ENCODE peak calls at places on chromosome 5, in eight cellular contexts. Q is adrenal gland, I is heart left ventricle, Y is transverse colon, V is IMR-90, U is gastrocnemius medialis, Z is stomach, K is sigmoid colon. O is an unnamed sample. For H3K4me1, the result is how much of the 10 kb centered on the place peaks cover.

GRCh38 chr5:37557734-37558293 is 178.7 kb downstream of the WDR70 start:
- DNase-seq in K (no peak), Z (no peak), U (no peak), I (no peak), Y (no peak), Q (no peak), V (no peak), O (no peak)

GRCh38 chr5:35919191-35919590 is 19.2 kb downstream of the CAPSL start:
- DNase-seq in Z (no peak), K (no peak), V (peak), U (no peak), Q (peak), I (no peak), Y (no peak), O (peak)

GRCh38 chr5:154390746-154391359 is 54.9 kb upstream of the SAP30L start:
- DNase-seq in Q (no peak), Z (no peak), K (no peak), Y (no peak), I (no peak), V (no peak), U (no peak), O (no peak)

GRCh38 chr5:1179383-1179715 is 22.0 kb upstream of the SLC6A19 start:
- DNase-seq in Y (no peak), U (no peak), V (no peak), K (no peak), I (peak), Q (no peak), Z (no peak), O (no peak)

GRCh38 chr5:73625314-73625904 is 587 bp upstream of the ARHGEF28 start:
- DNase-seq in U (no peak), I (peak), V (peak), Y (no peak), K (no peak), Z (no peak), Q (no peak), O (no peak)

GRCh38 chr5:66518052-66518451 is 78.1 kb upstream of the MAST4 start:
- DNase-seq in Z (no peak), U (no peak), Y (no peak), I (no peak), K (no peak), V (no peak), Q (no peak), O (no peak)

GRCh38 chr5:68479524-68479923 is 264.0 kb downstream of the PIK3R1 start:
- DNase-seq in K (no peak), U (no peak), V (peak), Q (no peak), Y (no peak), I (peak), Z (no peak), O (no peak)

GRCh38 chr5:33936004-33936380 is 194 bp upstream of the RXFP3 start:
- DNase-seq in Y (peak), K (no peak), I (peak), V (peak), U (no peak), Q (peak), Z (peak), O (peak)

GRCh38 chr5:68187268-68188055 is 28.1 kb upstream of the PIK3R1 start:
- DNase-seq in Z (no peak), Q (peak), Y (no peak), K (peak), V (peak), I (peak), U (peak), O (no peak)

GRCh38 chr5:168946363-168946762 is 354.6 kb downstream of the SLIT3 start:
- DNase-seq in V (no peak), Z (no peak), I (no peak), Q (no peak), Y (no peak), K (no peak), U (no peak), O (no peak)

GRCh38 chr5:71719092-71719964 is at the start of gene CARTPT:
- DNase-seq in I (peak), Q (peak), Y (no peak), Z (no peak), U (no peak), K (no peak), V (peak), O (no peak)

GRCh38 chr5:1180841-1181271 is 20.5 kb upstream of the SLC6A19 start:
- DNase-seq in K (no peak), V (no peak), I (no peak), Y (no peak), Z (no peak), Q (no peak), U (no peak), O (peak)

GRCh38 chr5:124461857-124462423 is 284.5 kb downstream of the ZNF608 start:
- DNase-seq in Z (no peak), I (no peak), Q (no peak), V (no peak), K (no peak), U (no peak), Y (no peak), O (no peak)

DNA sequence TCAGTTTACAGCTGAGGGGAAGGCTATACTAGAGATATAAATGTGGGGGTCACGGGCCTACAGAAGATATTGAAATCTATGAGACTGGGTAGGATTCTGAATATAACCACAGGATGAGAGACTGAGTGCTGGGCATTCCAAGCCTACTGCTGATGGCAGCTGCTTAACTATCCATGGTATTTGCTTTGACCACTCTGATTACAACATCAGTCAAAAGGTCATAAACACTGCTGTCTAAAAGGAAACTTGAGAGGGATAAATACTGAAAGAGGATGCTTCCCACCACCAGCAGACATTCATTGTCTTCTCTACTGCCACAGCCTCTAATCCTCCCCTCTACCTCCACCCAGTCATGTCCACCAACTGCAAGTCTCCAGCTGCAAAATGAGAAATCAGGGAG is 3.8 kb downstream of the ZNF622 start:
- DNase-seq in I (no peak), Y (no peak), U (no peak), Q (no peak), Z (no peak), K (no peak), V (peak), O (no peak)
- H3K4me1 ChIP-seq in I (half or more), Y (under half), U (half or more), Q (under half), Z (half or more), K (under half), V (under half), O (half or more)

GRCh38 chr5:158886086-158886485 is 213.6 kb downstream of the EBF1 start:
- DNase-seq in U (no peak), K (no peak), Y (no peak), I (no peak), V (no peak), Q (no peak), Z (no peak), O (no peak)
- H3K27ac ChIP-seq in U (no peak), K (no peak), Y (no peak), I (no peak), V (no peak), Q (no peak), Z (no peak), O (no peak)

DNA sequence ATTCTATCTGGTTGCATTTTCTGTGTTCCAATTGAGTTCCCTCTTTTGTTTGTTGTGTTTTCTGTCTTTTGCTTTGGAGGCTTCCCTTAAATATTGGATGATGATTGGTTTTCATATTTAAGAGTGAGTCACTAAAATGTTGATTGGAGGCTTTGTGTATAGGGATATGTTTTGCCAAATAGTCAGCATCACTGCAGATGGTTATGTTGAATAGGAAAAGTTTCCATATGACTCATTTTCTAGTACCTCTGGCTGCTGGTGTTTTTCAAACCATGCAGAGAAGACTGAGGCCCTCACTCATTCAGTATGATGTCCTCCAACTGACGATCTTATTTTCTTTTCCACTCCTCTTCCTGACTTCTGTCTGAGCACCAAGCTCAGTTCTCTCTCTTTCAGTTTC is 1290.0 kb downstream of the EFNA5 start:
- DNase-seq in Q (no peak), U (no peak), K (no peak), Z (no peak), I (no peak), Y (no peak), V (peak), O (no peak)
- TF ChIP-seq POLR2A in Q (no peak), U (no peak), K (no peak), Z (no peak), I (no peak), Y (no peak), V (no peak), O (no peak)

GRCh38 chr5:98777295-98777694 is 3.8 kb downstream of the RGMB start:
- DNase-seq in K (no peak), Z (no peak), U (no peak), I (no peak), Y (no peak), V (no peak), Q (no peak), O (no peak)
- H3K4me1 ChIP-seq in K (under half), Z (half or more), U (half or more), I (half or more), Y (under half), V (under half), Q (under half), O (half or more)

GRCh38 chr5:78597858-78598415 is 50.6 kb downstream of the LHFPL2 start:
- DNase-seq in Y (no peak), K (no peak), Q (no peak), U (no peak), Z (no peak), I (no peak), V (peak), O (no peak)
- H3K27ac ChIP-seq in Y (peak), K (no peak), Q (no peak), U (no peak), Z (no peak), I (no peak), V (peak), O (no peak)

DNA sequence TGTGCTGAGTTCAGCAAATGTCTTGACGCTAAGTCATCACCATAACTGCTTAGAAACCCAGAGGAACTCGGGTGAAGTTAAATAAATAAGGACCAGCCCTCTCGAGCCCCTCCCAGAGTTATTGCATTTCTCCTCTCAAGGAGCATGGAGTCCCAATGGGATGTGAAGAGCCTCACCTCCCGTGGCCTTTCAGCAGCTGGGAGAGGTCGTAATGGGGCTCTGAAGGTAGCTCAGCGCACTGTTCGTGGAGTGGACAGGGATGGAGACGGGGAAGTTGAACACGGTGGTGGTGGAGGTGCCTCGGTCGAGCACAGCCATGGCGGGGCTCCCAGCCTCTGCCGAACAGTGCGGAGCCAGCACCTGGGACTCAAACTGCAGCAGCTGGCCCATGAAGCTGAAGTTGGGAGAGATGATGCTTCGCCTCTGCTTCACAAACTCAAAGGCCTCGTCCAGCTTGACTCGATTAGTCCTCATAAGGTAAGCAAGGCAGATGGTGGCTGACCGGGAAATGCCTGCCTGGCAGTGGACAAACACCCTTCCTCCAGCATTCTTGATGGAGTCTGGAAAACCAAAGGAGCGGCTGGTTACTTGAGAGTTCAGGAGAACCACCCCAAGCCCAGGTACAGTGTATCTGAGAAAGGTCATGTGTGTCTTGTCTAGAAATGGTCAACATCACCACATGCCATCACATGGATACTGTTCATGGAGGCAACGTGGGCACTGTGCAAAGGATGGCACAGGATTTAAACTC is 2.2 kb downstream of the DUSP1 start:
- DNase-seq in I (peak), Z (peak), V (peak), U (no peak), Q (peak), Y (peak), K (no peak), O (peak)
- TF ChIP-seq POLR2A in I (peak), Z (no peak), V (no peak), U (peak), Q (peak), Y (peak), K (peak), O (peak)

O was measured in body of pancreas.